ENCODE peak calls at places on chromosome 13, in eight cellular contexts. E is endothelial cell of umbilical vein, T is foreskin fibroblast, X is astrocyte of the spinal cord, S is heart left ventricle, Q is epithelial cell of esophagus, P is AG09309, I is fibroblast of villous mesenchyme. D is an unnamed sample.

GRCh38 chr13:20125129-20125782 is 35.6 kb downstream of the GJA3 start:
- DNase-seq in Q (peak; percentile 62), I (peak; percentile 28), S (no peak), X (peak; percentile 65), P (peak; percentile 25), T (peak; percentile 43), E (peak; percentile 19), D (no peak)

GRCh38 chr13:19910336-19911072 is 47.1 kb upstream of the ZMYM5 start:
- DNase-seq in T (no peak), Q (peak; percentile 92), I (no peak), E (no peak), P (peak; percentile 21), S (no peak), X (peak; percentile 9), D (no peak)

GRCh38 chr13:92355213-92355612 is 871.4 kb upstream of the GPC6 start:
- DNase-seq in P (no peak), X (peak; percentile 48), T (no peak), Q (peak; percentile 19), I (peak; percentile 25), S (no peak), E (no peak), D (no peak)

GRCh38 chr13:52744842-52745241 is 5.2 kb upstream of the CNMD start:
- DNase-seq in X (no peak), S (no peak), T (no peak), Q (no peak), I (no peak), P (no peak), E (no peak), D (no peak)

GRCh38 chr13:35470671-35471465 is 5.6 kb downstream of the MAB21L1 start:
- DNase-seq in I (no peak), T (peak; percentile 77), X (peak; percentile 43), E (peak; percentile 32), S (peak; percentile 60), Q (peak; percentile 8), P (no peak), D (no peak)

GRCh38 chr13:106083620-106084350 is 451.7 kb downstream of the EFNB2 start:
- DNase-seq in Q (peak; percentile 79), P (no peak), E (peak; percentile 86), S (no peak), X (peak; percentile 61), T (peak; percentile 40), I (peak; percentile 57), D (no peak)

GRCh38 chr13:33270906-33271538 is 14.5 kb downstream of the STARD13 start:
- DNase-seq in T (no peak), Q (no peak), X (no peak), S (no peak), I (peak; percentile 76), P (no peak), E (no peak), D (no peak)

GRCh38 chr13:23788459-23788858 is 100.7 kb downstream of the MIPEP start:
- DNase-seq in X (no peak), I (no peak), Q (no peak), T (no peak), S (no peak), E (no peak), P (no peak), D (no peak)

GRCh38 chr13:33446821-33447481 is 161.4 kb upstream of the STARD13 start:
- DNase-seq in X (no peak), T (no peak), Q (peak; percentile 81), P (peak; percentile 54), S (no peak), I (peak; percentile 57), E (no peak), D (no peak)

GRCh38 chr13:24228852-24229458 is 68.4 kb downstream of the SPATA13 start:
- DNase-seq in P (peak; percentile 44), X (peak; percentile 74), S (no peak), I (peak; percentile 76), T (peak; percentile 68), E (peak; percentile 67), Q (peak; percentile 75), D (no peak)

GRCh38 chr13:35848316-35848715 is 282.9 kb downstream of the DCLK1 start:
- DNase-seq in T (no peak), S (no peak), Q (no peak), I (no peak), X (no peak), P (no peak), E (no peak), D (no peak)

GRCh38 chr13:111315347-111315995 is 5.0 kb upstream of the TEX29 start:
- DNase-seq in T (no peak), S (no peak), I (no peak), E (no peak), P (no peak), X (no peak), Q (no peak), D (no peak)

GRCh38 chr13:48319458-48320395 is 16.2 kb downstream of the RB1 start:
- DNase-seq in Q (no peak), T (no peak), S (no peak), P (no peak), X (no peak), I (no peak), E (no peak), D (peak; percentile 57)

GRCh38 chr13:48320396-48320790 is 16.8 kb downstream of the RB1 start:
- DNase-seq in T (no peak), P (no peak), X (no peak), S (no peak), Q (no peak), I (no peak), E (no peak), D (no peak)

GRCh38 chr13:48318014-48318713 is 14.6 kb downstream of the RB1 start:
- DNase-seq in E (no peak), Q (no peak), T (no peak), X (no peak), P (no peak), I (no peak), S (peak; percentile 52), D (no peak)

GRCh38 chr13:48317511-48317981 is 14.0 kb downstream of the RB1 start:
- DNase-seq in T (no peak), I (no peak), E (no peak), X (no peak), Q (no peak), P (no peak), S (no peak), D (no peak)

GRCh38 chr13:48318714-48319457 is 15.3 kb downstream of the RB1 start:
- DNase-seq in P (no peak), I (no peak), Q (no peak), T (no peak), S (peak; percentile 27), E (no peak), X (no peak), D (peak; percentile 71)
- H3K4me3 ChIP-seq in P (no peak overlapping the region), I (no peak overlapping the region), Q (no peak overlapping the region), T (no peak overlapping the region), S (peak overlapping the region; percentile 51), E (no peak overlapping the region), X (no peak overlapping the region), D (peak overlapping the region; percentile 28)

GRCh38 chr13:75359266-75359665 is 122.7 kb downstream of the TBC1D4 start:
- DNase-seq in E (no peak), S (no peak), I (peak; percentile 68), Q (peak; percentile 80), X (peak; percentile 95), T (peak; percentile 80), P (peak; percentile 73), D (no peak)

GRCh38 chr13:75360170-75360569 is 121.8 kb downstream of the TBC1D4 start:
- DNase-seq in T (no peak), S (no peak), Q (no peak), P (no peak), I (no peak), E (no peak), X (no peak), D (no peak)

GRCh38 chr13:75363371-75363770 is 118.6 kb downstream of the TBC1D4 start:
- DNase-seq in P (no peak), S (no peak), X (no peak), E (no peak), I (no peak), T (no peak), Q (no peak), D (no peak)

GRCh38 chr13:75364131-75364713 is 117.7 kb downstream of the TBC1D4 start:
- DNase-seq in Q (peak; percentile 84), T (no peak), I (no peak), X (no peak), E (peak; percentile 42), P (no peak), S (no peak), D (no peak)

GRCh38 chr13:75362026-75362425 is 119.9 kb downstream of the TBC1D4 start:
- DNase-seq in E (no peak), X (no peak), S (no peak), T (no peak), Q (no peak), P (no peak), I (no peak), D (peak; percentile 61)
- H3K4me3 ChIP-seq in E (no peak overlapping the region), X (no peak overlapping the region), S (no peak overlapping the region), T (no peak overlapping the region), Q (no peak overlapping the region), P (no peak overlapping the region), I (no peak overlapping the region), D (no peak overlapping the region)

GRCh38 chr13:40389081-40389641 is 277.3 kb downstream of the FOXO1 start:
- DNase-seq in Q (no peak), S (no peak), I (no peak), P (no peak), E (no peak), T (no peak), X (peak; percentile 3), D (no peak)

GRCh38 chr13:40390290-40391008 is 276.0 kb downstream of the FOXO1 start:
- DNase-seq in P (no peak), T (no peak), E (no peak), X (no peak), Q (no peak), S (no peak), I (no peak), D (no peak)

GRCh38 chr13:40386586-40386985 is 279.9 kb downstream of the FOXO1 start:
- DNase-seq in P (no peak), T (no peak), Q (peak; percentile 75), E (no peak), S (no peak), X (no peak), I (no peak), D (no peak)

GRCh38 chr13:40387775-40388174 is 278.7 kb downstream of the FOXO1 start:
- DNase-seq in P (no peak), T (no peak), I (no peak), Q (no peak), X (no peak), S (no peak), E (no peak), D (no peak)

GRCh38 chr13:40388617-40389016 is 277.8 kb downstream of the FOXO1 start:
- DNase-seq in I (peak; percentile 55), P (no peak), T (peak; percentile 35), S (no peak), X (no peak), Q (no peak), E (no peak), D (no peak)
- H3K4me3 ChIP-seq in I (no peak overlapping the region), P (no peak overlapping the region), T (no peak overlapping the region), S (peak overlapping the region; percentile 34), X (no peak overlapping the region), Q (no peak overlapping the region), E (no peak overlapping the region), D (no peak overlapping the region)

GRCh38 chr13:72959643-72960042 is 99.2 kb upstream of the KLF5 start:
- DNase-seq in T (no peak), S (no peak), E (peak; percentile 54), I (no peak), P (no peak), Q (peak; percentile 80), X (peak; percentile 24), D (no peak)

GRCh38 chr13:72963762-72964161 is 95.0 kb upstream of the KLF5 start:
- DNase-seq in Q (no peak), E (no peak), X (no peak), S (no peak), I (no peak), T (no peak), P (no peak), D (no peak)

GRCh38 chr13:72960541-72960940 is 98.3 kb upstream of the KLF5 start:
- DNase-seq in S (no peak), X (no peak), E (no peak), Q (peak; percentile 82), T (no peak), I (no peak), P (no peak), D (no peak)

GRCh38 chr13:72960114-72960513 is 98.7 kb upstream of the KLF5 start:
- DNase-seq in X (no peak), E (no peak), P (no peak), S (no peak), Q (no peak), I (no peak), T (no peak), D (no peak)
- H3K4me3 ChIP-seq in X (no peak overlapping the region), E (no peak overlapping the region), P (no peak overlapping the region), S (no peak overlapping the region), Q (peak overlapping the region; percentile 20), I (no peak overlapping the region), T (no peak overlapping the region), D (no peak overlapping the region)

D was measured in upper lobe of right lung.